ENCODE peak calls at places on chromosome 18, in ten cellular contexts. One of them, this sample, is unnamed.

GRCh38 chr18:61606068-61606660 is 272.9 kb downstream of the CDH20 start:
- DNase-seq in PC-9: peak
- DNase-seq in Kasumi-1: no peak
- DNase-seq in ecto neural progenitor cell: peak
- DNase-seq in bronchial epithelial cell: peak
- DNase-seq in stimulated activated effector memory CD8-positive, alpha-beta T cell treated with anti-CD3 and anti-CD28 coated beads, Interleukin-12 subunit alpha, Interleukin-12 subunit beta, amount 100 ng/mL, for 72 hours: no peak
- DNase-seq in midbrain: no peak
- DNase-seq in foreskin keratinocyte: no peak
- DNase-seq in activated CD8-positive, alpha-beta memory T cell treated with anti-CD3 and anti-CD28 coated beads, Interleukin-2, amount 10 ng/mL, durations not matched to agents 7 days and 5 days: no peak
- DNase-seq in HTR-8/SVneo: no peak
- DNase-seq in this sample: no peak

GRCh38 chr18:37537868-37538525 is 27.6 kb downstream of the CELF4 start:
- DNase-seq in midbrain: peak
- DNase-seq in Kasumi-1: peak
- DNase-seq in stimulated activated effector memory CD8-positive, alpha-beta T cell treated with anti-CD3 and anti-CD28 coated beads, Interleukin-12 subunit alpha, Interleukin-12 subunit beta, amount 100 ng/mL, for 72 hours: peak
- DNase-seq in activated CD8-positive, alpha-beta memory T cell treated with anti-CD3 and anti-CD28 coated beads, Interleukin-2, amount 10 ng/mL, durations not matched to agents 7 days and 5 days: peak
- DNase-seq in HTR-8/SVneo: peak
- DNase-seq in ecto neural progenitor cell: peak
- DNase-seq in PC-9: peak
- DNase-seq in foreskin keratinocyte: no peak
- DNase-seq in bronchial epithelial cell: peak
- DNase-seq in this sample: peak

GRCh38 chr18:7566587-7567486 is at the start of gene PTPRM:
- DNase-seq in HTR-8/SVneo: peak
- DNase-seq in Kasumi-1: peak
- DNase-seq in stimulated activated effector memory CD8-positive, alpha-beta T cell treated with anti-CD3 and anti-CD28 coated beads, Interleukin-12 subunit alpha, Interleukin-12 subunit beta, amount 100 ng/mL, for 72 hours: peak
- DNase-seq in midbrain: peak
- DNase-seq in foreskin keratinocyte: no peak
- DNase-seq in ecto neural progenitor cell: peak
- DNase-seq in bronchial epithelial cell: peak
- DNase-seq in PC-9: peak
- DNase-seq in activated CD8-positive, alpha-beta memory T cell treated with anti-CD3 and anti-CD28 coated beads, Interleukin-2, amount 10 ng/mL, durations not matched to agents 7 days and 5 days: no peak
- DNase-seq in this sample: peak

GRCh38 chr18:27164905-27165304 is 20.2 kb downstream of the CHST9 start:
- DNase-seq in activated CD8-positive, alpha-beta memory T cell treated with anti-CD3 and anti-CD28 coated beads, Interleukin-2, amount 10 ng/mL, durations not matched to agents 7 days and 5 days: no peak
- DNase-seq in Kasumi-1: no peak
- DNase-seq in PC-9: no peak
- DNase-seq in HTR-8/SVneo: no peak
- DNase-seq in ecto neural progenitor cell: no peak
- DNase-seq in foreskin keratinocyte: no peak
- DNase-seq in bronchial epithelial cell: no peak
- DNase-seq in midbrain: no peak
- DNase-seq in stimulated activated effector memory CD8-positive, alpha-beta T cell treated with anti-CD3 and anti-CD28 coated beads, Interleukin-12 subunit alpha, Interleukin-12 subunit beta, amount 100 ng/mL, for 72 hours: no peak
- DNase-seq in this sample: no peak

GRCh38 chr18:2825613-2826205 is 21.1 kb upstream of the EMILIN2 start:
- DNase-seq in Kasumi-1: no peak
- DNase-seq in stimulated activated effector memory CD8-positive, alpha-beta T cell treated with anti-CD3 and anti-CD28 coated beads, Interleukin-12 subunit alpha, Interleukin-12 subunit beta, amount 100 ng/mL, for 72 hours: peak
- DNase-seq in bronchial epithelial cell: no peak
- DNase-seq in activated CD8-positive, alpha-beta memory T cell treated with anti-CD3 and anti-CD28 coated beads, Interleukin-2, amount 10 ng/mL, durations not matched to agents 7 days and 5 days: no peak
- DNase-seq in ecto neural progenitor cell: no peak
- DNase-seq in foreskin keratinocyte: no peak
- DNase-seq in HTR-8/SVneo: no peak
- DNase-seq in midbrain: no peak
- DNase-seq in PC-9: no peak
- DNase-seq in this sample: no peak

GRCh38 chr18:75162467-75162866 is 46.5 kb downstream of the PTGR3 start:
- DNase-seq in foreskin keratinocyte: peak
- DNase-seq in Kasumi-1: no peak
- DNase-seq in activated CD8-positive, alpha-beta memory T cell treated with anti-CD3 and anti-CD28 coated beads, Interleukin-2, amount 10 ng/mL, durations not matched to agents 7 days and 5 days: no peak
- DNase-seq in ecto neural progenitor cell: no peak
- DNase-seq in bronchial epithelial cell: peak
- DNase-seq in PC-9: peak
- DNase-seq in stimulated activated effector memory CD8-positive, alpha-beta T cell treated with anti-CD3 and anti-CD28 coated beads, Interleukin-12 subunit alpha, Interleukin-12 subunit beta, amount 100 ng/mL, for 72 hours: no peak
- DNase-seq in midbrain: no peak
- DNase-seq in HTR-8/SVneo: no peak
- DNase-seq in this sample: no peak

GRCh38 chr18:58186258-58186948 is 142.4 kb downstream of the NEDD4L start:
- DNase-seq in activated CD8-positive, alpha-beta memory T cell treated with anti-CD3 and anti-CD28 coated beads, Interleukin-2, amount 10 ng/mL, durations not matched to agents 7 days and 5 days: no peak
- DNase-seq in foreskin keratinocyte: peak
- DNase-seq in HTR-8/SVneo: peak
- DNase-seq in ecto neural progenitor cell: no peak
- DNase-seq in midbrain: no peak
- DNase-seq in stimulated activated effector memory CD8-positive, alpha-beta T cell treated with anti-CD3 and anti-CD28 coated beads, Interleukin-12 subunit alpha, Interleukin-12 subunit beta, amount 100 ng/mL, for 72 hours: no peak
- DNase-seq in Kasumi-1: peak
- DNase-seq in PC-9: peak
- DNase-seq in bronchial epithelial cell: peak
- DNase-seq in this sample: no peak

GRCh38 chr18:35407871-35408481 is 30.8 kb upstream of the ZNF396 start:
- DNase-seq in stimulated activated effector memory CD8-positive, alpha-beta T cell treated with anti-CD3 and anti-CD28 coated beads, Interleukin-12 subunit alpha, Interleukin-12 subunit beta, amount 100 ng/mL, for 72 hours: peak
- DNase-seq in Kasumi-1: peak
- DNase-seq in PC-9: peak
- DNase-seq in midbrain: peak
- DNase-seq in activated CD8-positive, alpha-beta memory T cell treated with anti-CD3 and anti-CD28 coated beads, Interleukin-2, amount 10 ng/mL, durations not matched to agents 7 days and 5 days: peak
- DNase-seq in foreskin keratinocyte: no peak
- DNase-seq in bronchial epithelial cell: peak
- DNase-seq in HTR-8/SVneo: peak
- DNase-seq in ecto neural progenitor cell: no peak
- DNase-seq in this sample: peak

GRCh38 chr18:45379903-45380302 is 235.4 kb upstream of the SLC14A2 start:
- DNase-seq in midbrain: no peak
- DNase-seq in HTR-8/SVneo: no peak
- DNase-seq in foreskin keratinocyte: no peak
- DNase-seq in stimulated activated effector memory CD8-positive, alpha-beta T cell treated with anti-CD3 and anti-CD28 coated beads, Interleukin-12 subunit alpha, Interleukin-12 subunit beta, amount 100 ng/mL, for 72 hours: no peak
- DNase-seq in ecto neural progenitor cell: no peak
- DNase-seq in activated CD8-positive, alpha-beta memory T cell treated with anti-CD3 and anti-CD28 coated beads, Interleukin-2, amount 10 ng/mL, durations not matched to agents 7 days and 5 days: no peak
- DNase-seq in Kasumi-1: no peak
- DNase-seq in bronchial epithelial cell: peak
- DNase-seq in PC-9: no peak
- DNase-seq in this sample: no peak

GRCh38 chr18:44589709-44590108 is 91.0 kb upstream of the SETBP1 start:
- DNase-seq in midbrain: no peak
- DNase-seq in ecto neural progenitor cell: no peak
- DNase-seq in HTR-8/SVneo: no peak
- DNase-seq in PC-9: peak
- DNase-seq in Kasumi-1: no peak
- DNase-seq in foreskin keratinocyte: peak
- DNase-seq in bronchial epithelial cell: peak
- DNase-seq in activated CD8-positive, alpha-beta memory T cell treated with anti-CD3 and anti-CD28 coated beads, Interleukin-2, amount 10 ng/mL, durations not matched to agents 7 days and 5 days: no peak
- DNase-seq in stimulated activated effector memory CD8-positive, alpha-beta T cell treated with anti-CD3 and anti-CD28 coated beads, Interleukin-12 subunit alpha, Interleukin-12 subunit beta, amount 100 ng/mL, for 72 hours: no peak
- DNase-seq in this sample: no peak

GRCh38 chr18:7945882-7946281 is 378.8 kb downstream of the PTPRM start:
- DNase-seq in ecto neural progenitor cell: no peak
- DNase-seq in activated CD8-positive, alpha-beta memory T cell treated with anti-CD3 and anti-CD28 coated beads, Interleukin-2, amount 10 ng/mL, durations not matched to agents 7 days and 5 days: no peak
- DNase-seq in bronchial epithelial cell: peak
- DNase-seq in foreskin keratinocyte: peak
- DNase-seq in midbrain: no peak
- DNase-seq in stimulated activated effector memory CD8-positive, alpha-beta T cell treated with anti-CD3 and anti-CD28 coated beads, Interleukin-12 subunit alpha, Interleukin-12 subunit beta, amount 100 ng/mL, for 72 hours: no peak
- DNase-seq in HTR-8/SVneo: peak
- DNase-seq in PC-9: peak
- DNase-seq in Kasumi-1: no peak
- DNase-seq in this sample: no peak

GRCh38 chr18:67665266-67665665 is 148.7 kb upstream of the DSEL start:
- DNase-seq in HTR-8/SVneo: peak
- DNase-seq in stimulated activated effector memory CD8-positive, alpha-beta T cell treated with anti-CD3 and anti-CD28 coated beads, Interleukin-12 subunit alpha, Interleukin-12 subunit beta, amount 100 ng/mL, for 72 hours: no peak
- DNase-seq in Kasumi-1: no peak
- DNase-seq in PC-9: no peak
- DNase-seq in activated CD8-positive, alpha-beta memory T cell treated with anti-CD3 and anti-CD28 coated beads, Interleukin-2, amount 10 ng/mL, durations not matched to agents 7 days and 5 days: no peak
- DNase-seq in bronchial epithelial cell: peak
- DNase-seq in midbrain: no peak
- DNase-seq in foreskin keratinocyte: peak
- DNase-seq in ecto neural progenitor cell: no peak
- DNase-seq in this sample: no peak

GRCh38 chr18:58603365-58604067 is 25.4 kb downstream of the ALPK2 start:
- DNase-seq in HTR-8/SVneo: no peak
- DNase-seq in PC-9: no peak
- DNase-seq in stimulated activated effector memory CD8-positive, alpha-beta T cell treated with anti-CD3 and anti-CD28 coated beads, Interleukin-12 subunit alpha, Interleukin-12 subunit beta, amount 100 ng/mL, for 72 hours: no peak
- DNase-seq in Kasumi-1: no peak
- DNase-seq in activated CD8-positive, alpha-beta memory T cell treated with anti-CD3 and anti-CD28 coated beads, Interleukin-2, amount 10 ng/mL, durations not matched to agents 7 days and 5 days: no peak
- DNase-seq in bronchial epithelial cell: no peak
- DNase-seq in foreskin keratinocyte: no peak
- DNase-seq in ecto neural progenitor cell: no peak
- DNase-seq in midbrain: no peak
- DNase-seq in this sample: no peak

GRCh38 chr18:63199743-63200241 is 119.8 kb downstream of the BCL2 start:
- DNase-seq in bronchial epithelial cell: no peak
- DNase-seq in foreskin keratinocyte: peak
- DNase-seq in ecto neural progenitor cell: no peak
- DNase-seq in midbrain: no peak
- DNase-seq in HTR-8/SVneo: no peak
- DNase-seq in Kasumi-1: no peak
- DNase-seq in stimulated activated effector memory CD8-positive, alpha-beta T cell treated with anti-CD3 and anti-CD28 coated beads, Interleukin-12 subunit alpha, Interleukin-12 subunit beta, amount 100 ng/mL, for 72 hours: no peak
- DNase-seq in PC-9: no peak
- DNase-seq in activated CD8-positive, alpha-beta memory T cell treated with anti-CD3 and anti-CD28 coated beads, Interleukin-2, amount 10 ng/mL, durations not matched to agents 7 days and 5 days: peak
- DNase-seq in this sample: no peak